ENCODE peak calls at places on chromosomes 12 and 14, in seven cellular contexts. A is MM.1S; M is effector memory CD4-positive, alpha-beta T cell; F is upper lobe of left lung; X is mucosa of descending colon; B is SK-N-MC; E is Panc1. H is an unnamed sample.

GRCh38 chr12:83161451-83161850 is 474.7 kb downstream of the TMTC2 start:
- DNase-seq in E (no peak), A (no peak), X (no peak), B (no peak), M (no peak), F (no peak), H (no peak)

GRCh38 chr14:66121859-66122258 is 364.3 kb upstream of the CCDC196 start:
- DNase-seq in B (no peak), E (no peak), F (no peak), M (no peak), X (no peak), A (no peak), H (no peak)

GRCh38 chr12:91406920-91407341 is 224.3 kb upstream of the DCN start:
- DNase-seq in M (no peak), B (no peak), E (no peak), X (no peak), F (no peak), A (no peak), H (peak; percentile 24)

GRCh38 chr12:86712425-86712843 is 456.2 kb upstream of the MGAT4C start:
- DNase-seq in E (peak; percentile 92), F (no peak), A (no peak), M (no peak), B (no peak), X (no peak), H (no peak)

GRCh38 chr12:64893961-64894360 is 69.5 kb downstream of the TBC1D30 start:
- DNase-seq in M (no peak), F (no peak), E (peak; percentile 20), X (no peak), A (no peak), B (no peak), H (no peak)

GRCh38 chr12:13205809-13206559 is 9.5 kb downstream of the EMP1 start:
- DNase-seq in B (no peak), X (no peak), M (no peak), A (no peak), E (no peak), F (no peak), H (no peak)

GRCh38 chr12:18072723-18073122 is 17.3 kb downstream of the RERGL start:
- DNase-seq in M (no peak), X (no peak), F (no peak), A (no peak), E (no peak), B (no peak), H (no peak)

GRCh38 chr14:32900602-32901001 is 38.1 kb upstream of the NPAS3 start:
- DNase-seq in A (no peak), E (no peak), B (no peak), F (no peak), X (no peak), M (no peak), H (no peak)

GRCh38 chr12:24436667-24437066 is 487.2 kb upstream of the SOX5 start:
- DNase-seq in E (no peak), X (no peak), A (no peak), B (no peak), F (no peak), M (no peak), H (no peak)

GRCh38 chr12:12810507-12811143 is 2.5 kb upstream of the DDX47 start:
- DNase-seq in X (no peak), F (no peak), B (no peak), E (no peak), M (no peak), A (no peak), H (no peak)

GRCh38 chr14:91870001-91870400 is 2.7 kb upstream of the TC2N start:
- DNase-seq in B (no peak), F (peak; percentile 43), M (peak; percentile 75), X (peak; percentile 66), A (peak; percentile 11), E (no peak), H (no peak)

GRCh38 chr14:69625299-69626131 is 14.1 kb downstream of the SUSD6 start:
- DNase-seq in E (no peak), A (peak; percentile 52), X (peak; percentile 79), B (no peak), M (peak; percentile 62), F (peak; percentile 82), H (peak; percentile 48)

GRCh38 chr12:124510301-124510970 is 57.0 kb downstream of the NCOR2 start:
- DNase-seq in B (no peak), A (no peak), F (no peak), X (no peak), E (no peak), M (no peak), H (peak; percentile 52)

GRCh38 chr12:32470936-32471335 is 71.6 kb downstream of the FGD4 start:
- DNase-seq in X (no peak), F (no peak), E (no peak), A (no peak), B (no peak), M (no peak), H (no peak)

GRCh38 chr12:93322784-93323183 is 54.9 kb upstream of the NUDT4 start:
- DNase-seq in B (no peak), F (no peak), E (no peak), X (no peak), M (no peak), A (peak; percentile 37), H (peak; percentile 42)

GRCh38 chr14:99612065-99612736 is 8.2 kb upstream of the CCDC85C start:
- DNase-seq in X (no peak), F (no peak), B (no peak), A (no peak), M (no peak), E (no peak), H (peak; percentile 74)

DNA sequence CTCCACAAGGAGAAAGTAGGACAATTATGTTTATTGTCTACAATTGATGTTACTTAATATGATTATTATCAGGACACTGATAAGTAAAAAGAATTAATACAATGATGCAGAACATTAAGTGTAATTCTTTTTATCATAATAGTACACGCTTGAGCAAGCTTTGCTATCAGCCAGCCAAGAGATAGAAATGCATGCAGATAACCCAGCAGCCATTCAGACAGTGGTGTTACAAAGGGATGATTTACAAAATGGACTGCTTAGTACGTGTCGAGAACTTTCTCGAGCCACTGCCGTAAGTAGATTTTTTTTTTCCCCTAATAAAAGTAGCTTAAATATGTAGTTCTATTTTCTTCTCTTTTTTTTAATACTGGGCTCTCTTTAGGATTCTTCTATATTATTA is 116.9 kb upstream of the AEBP2 start:
- DNase-seq in F (no peak), E (no peak), A (no peak), M (no peak), X (no peak), B (no peak), H (no peak)
- H3K36me3 ChIP-seq in F (no peaks in the 10 kb centered on the region), E (no peaks in the 10 kb centered on the region), A (no peaks in the 10 kb centered on the region), M (peaks cover 3% of the 10 kb centered on the region), X (no peaks in the 10 kb centered on the region), B (no peaks in the 10 kb centered on the region), H (no peaks in the 10 kb centered on the region)

DNA sequence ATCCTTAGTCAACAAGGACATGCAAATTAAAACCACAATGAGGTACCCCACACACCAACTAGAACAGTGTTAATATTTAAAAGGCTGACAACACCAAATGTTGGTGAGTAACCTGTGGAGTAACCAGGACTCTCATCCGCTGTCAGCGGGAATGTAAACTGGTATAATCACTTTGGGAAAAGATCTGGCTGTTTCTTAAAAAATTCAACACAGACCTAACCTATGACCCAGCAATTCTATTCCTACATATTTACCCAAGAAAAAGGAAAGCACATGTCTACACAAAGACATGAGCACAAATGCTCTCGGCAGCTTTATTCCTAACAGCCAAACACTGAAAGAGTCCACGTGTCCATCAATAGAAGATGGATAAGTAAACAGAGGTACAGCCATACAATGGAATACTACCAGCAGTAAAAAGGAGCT is 26.6 kb downstream of the NRDE2 start:
- DNase-seq in M (no peak), E (no peak), X (no peak), A (no peak), B (no peak), F (no peak), H (no peak)
- H3K36me3 ChIP-seq in M (peaks cover 50% of the 10 kb centered on the region), E (no peaks in the 10 kb centered on the region), X (peaks cover 6% of the 10 kb centered on the region), A (no peaks in the 10 kb centered on the region), B (peaks cover 50% of the 10 kb centered on the region), F (peaks cover 50% of the 10 kb centered on the region), H (no peaks in the 10 kb centered on the region)

DNA sequence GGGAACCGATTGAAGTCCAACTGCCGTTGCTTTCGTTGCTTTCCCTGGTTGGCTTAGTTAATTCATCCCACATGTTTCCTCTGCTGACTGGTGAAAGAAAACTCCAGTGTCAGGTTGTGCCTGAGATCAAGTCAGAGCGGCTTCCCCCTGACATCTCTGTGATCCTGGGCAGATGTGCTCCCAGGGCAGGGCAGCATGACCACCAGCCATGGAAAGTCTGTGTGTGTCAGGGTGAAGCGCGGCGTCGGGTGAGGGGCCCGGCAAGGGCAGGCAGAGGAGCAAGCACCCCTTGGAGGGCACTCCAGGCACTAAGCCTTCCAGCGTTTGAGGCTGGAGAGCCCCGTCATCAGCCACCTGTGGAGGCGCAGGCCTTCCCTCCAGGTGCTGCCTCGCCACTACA is 54.5 kb upstream of the IGF1 start:
- DNase-seq in A (no peak), E (no peak), B (no peak), F (no peak), X (peak; percentile 41), M (no peak), H (no peak)
- H3K36me3 ChIP-seq in A (no peaks in the 10 kb centered on the region), E (no peaks in the 10 kb centered on the region), B (no peaks in the 10 kb centered on the region), F (no peaks in the 10 kb centered on the region), X (no peaks in the 10 kb centered on the region), M (no peaks in the 10 kb centered on the region), H (no peaks in the 10 kb centered on the region)

DNA sequence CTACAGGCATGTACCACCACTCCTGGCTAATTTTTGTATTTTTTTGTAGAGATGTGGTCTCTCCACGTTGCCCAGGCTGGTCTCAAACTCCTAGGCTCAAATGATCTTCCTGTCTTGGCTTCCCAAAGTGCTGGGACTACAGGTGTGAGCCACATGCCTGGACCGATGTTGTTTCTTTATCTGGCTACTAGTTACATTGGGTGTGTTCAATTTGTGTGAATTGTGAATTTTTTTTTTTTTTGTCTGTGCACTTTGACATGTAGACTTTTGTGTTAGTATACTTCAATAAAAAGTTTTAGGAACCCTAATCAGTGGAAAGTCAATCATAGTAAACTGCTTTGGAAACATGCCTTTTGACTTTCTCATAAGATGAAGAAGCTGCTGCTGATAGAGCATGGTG is 24.0 kb upstream of the SLC17A8 start:
- DNase-seq in M (no peak), A (no peak), X (no peak), B (no peak), F (no peak), E (no peak), H (no peak)
- H3K36me3 ChIP-seq in M (peaks cover 46% of the 10 kb centered on the region), A (no peaks in the 10 kb centered on the region), X (no peaks in the 10 kb centered on the region), B (peaks cover 58% of the 10 kb centered on the region), F (peaks cover 78% of the 10 kb centered on the region), E (peaks cover 35% of the 10 kb centered on the region), H (no peaks in the 10 kb centered on the region)

H was measured in colonic mucosa.